ENCODE peak calls at places on chromosomes 16 and 17, in six cellular contexts. M is cardiac muscle cell, S is colonic mucosa, J is cardiac fibroblast, F is left ventricle myocardium inferior, C is ascending aorta. A is an unnamed sample.

GRCh38 chr17:41475421-41475820 is 5.5 kb downstream of the KRT35 start:
- DNase-seq in F (no peak), S (no peak), J (no peak), M (no peak), C (no peak), A (no peak)

GRCh38 chr17:45372325-45372869 is 55.6 kb upstream of the MAP3K14 start:
- DNase-seq in S (no peak), J (no peak), F (no peak), C (peak), M (no peak), A (no peak)

GRCh38 chr17:50919321-50920040 is 53.3 kb upstream of the TOB1 start:
- DNase-seq in M (peak), S (peak), F (peak), J (peak), C (peak), A (peak)

GRCh38 chr17:76969598-76970172 is 101.5 kb downstream of the MGAT5B start:
- DNase-seq in S (no peak), J (no peak), M (peak), F (no peak), C (no peak), A (no peak)

GRCh38 chr17:50394711-50395110 is 2.6 kb downstream of the LRRC59 start:
- DNase-seq in M (no peak), J (no peak), F (no peak), C (no peak), S (no peak), A (peak)

GRCh38 chr17:44362479-44362963 is 1.1 kb downstream of the FAM171A2 start:
- DNase-seq in M (no peak), C (no peak), S (no peak), J (no peak), F (no peak), A (no peak)

GRCh38 chr17:72657467-72658317 is 434.8 kb downstream of the SLC39A11 start:
- DNase-seq in C (no peak), M (no peak), J (peak), F (no peak), S (peak), A (no peak)

GRCh38 chr16:4323071-4323844 is 7.4 kb downstream of the GLIS2 start:
- DNase-seq in C (no peak), F (no peak), M (no peak), S (no peak), J (no peak), A (no peak)

GRCh38 chr16:49470550-49470949 is 96.9 kb downstream of the C16orf78 start:
- DNase-seq in C (no peak), M (no peak), J (no peak), S (peak), F (no peak), A (no peak)

GRCh38 chr17:11880714-11881113 is 116.6 kb downstream of the ZNF18 start:
- DNase-seq in C (no peak), S (peak), J (no peak), F (no peak), M (peak), A (no peak)

GRCh38 chr17:4747847-4748246 is 8.1 kb upstream of the CXCL16 start:
- DNase-seq in M (no peak), F (no peak), J (peak), S (no peak), C (no peak), A (peak)

GRCh38 chr16:56715128-56715527 is 14.8 kb upstream of the NUP93 start:
- DNase-seq in J (no peak), F (no peak), M (no peak), C (no peak), S (no peak), A (no peak)

GRCh38 chr17:7553356-7553755 is 4.5 kb downstream of the TNFSF12 start:
- DNase-seq in C (no peak), J (no peak), F (no peak), M (no peak), S (no peak), A (no peak)

GRCh38 chr17:79707931-79708891 is 22.5 kb upstream of the ENPP7 start:
- DNase-seq in C (no peak), F (no peak), M (peak), J (peak), S (peak), A (peak)

GRCh38 chr16:31875112-31875803 is 1.7 kb downstream of the ZNF267 start:
- DNase-seq in J (peak), F (no peak), S (no peak), C (no peak), M (no peak), A (peak)

GRCh38 chr17:30956764-30957374 is 14.0 kb upstream of the RNF135 start:
- DNase-seq in C (no peak), M (peak), S (no peak), J (peak), F (no peak), A (peak)

GRCh38 chr16:57994778-57995177 is 5.7 kb downstream of the ZNF319 start:
- DNase-seq in M (peak), S (peak), J (peak), C (peak), F (peak), A (peak)

GRCh38 chr17:74799097-74799496 is 23.0 kb upstream of the NAT9 start:
- DNase-seq in F (no peak), S (no peak), C (no peak), J (no peak), M (no peak), A (no peak)

GRCh38 chr17:61757168-61757567 is 106.2 kb downstream of the BRIP1 start:
- DNase-seq in M (no peak), C (no peak), S (no peak), J (no peak), F (no peak), A (no peak)

GRCh38 chr17:29909604-29910003 is 20.4 kb downstream of the SSH2 start:
- DNase-seq in F (no peak), J (no peak), M (no peak), C (no peak), S (no peak), A (no peak)

GRCh38 chr17:50947844-50948514 is 81.8 kb upstream of the TOB1 start:
- DNase-seq in F (peak), M (no peak), J (no peak), S (peak), C (peak), A (no peak)

GRCh38 chr17:73949903-73950302 is 253.6 kb upstream of the RPL38 start:
- DNase-seq in S (no peak), M (no peak), C (no peak), F (no peak), J (no peak), A (no peak)

GRCh38 chr17:49850772-49851386 is 3.0 kb upstream of the TAC4 start:
- DNase-seq in C (peak), M (peak), F (no peak), S (no peak), J (no peak), A (no peak)

GRCh38 chr17:19359856-19360255 is 2.7 kb downstream of the B9D1 start:
- DNase-seq in F (no peak), S (no peak), J (no peak), M (no peak), C (no peak), A (no peak)

GRCh38 chr17:29149431-29150064 is 30.6 kb downstream of the MYO18A start:
- DNase-seq in S (peak), J (peak), M (no peak), C (peak), F (no peak), A (peak)

GRCh38 chr17:75861927-75862317 is 6.8 kb upstream of the WBP2 start:
- DNase-seq in M (no peak), C (no peak), S (no peak), F (no peak), J (no peak), A (no peak)

GRCh38 chr16:5175263-5175662 is 77.7 kb upstream of the EEF2KMT start:
- DNase-seq in F (no peak), C (no peak), S (peak), M (no peak), J (no peak), A (no peak)

GRCh38 chr17:56604691-56605090 is 11.2 kb downstream of the NOG start:
- DNase-seq in C (no peak), F (no peak), S (no peak), J (no peak), M (no peak), A (no peak)

GRCh38 chr16:89199241-89200123 is 855 bp downstream of the SLC22A31 start:
- DNase-seq in C (no peak), J (no peak), S (no peak), M (no peak), F (no peak), A (no peak)

GRCh38 chr17:43758497-43759174 is at the start of gene SOST:
- DNase-seq in J (no peak), C (no peak), S (no peak), F (no peak), M (no peak), A (no peak)

DNA sequence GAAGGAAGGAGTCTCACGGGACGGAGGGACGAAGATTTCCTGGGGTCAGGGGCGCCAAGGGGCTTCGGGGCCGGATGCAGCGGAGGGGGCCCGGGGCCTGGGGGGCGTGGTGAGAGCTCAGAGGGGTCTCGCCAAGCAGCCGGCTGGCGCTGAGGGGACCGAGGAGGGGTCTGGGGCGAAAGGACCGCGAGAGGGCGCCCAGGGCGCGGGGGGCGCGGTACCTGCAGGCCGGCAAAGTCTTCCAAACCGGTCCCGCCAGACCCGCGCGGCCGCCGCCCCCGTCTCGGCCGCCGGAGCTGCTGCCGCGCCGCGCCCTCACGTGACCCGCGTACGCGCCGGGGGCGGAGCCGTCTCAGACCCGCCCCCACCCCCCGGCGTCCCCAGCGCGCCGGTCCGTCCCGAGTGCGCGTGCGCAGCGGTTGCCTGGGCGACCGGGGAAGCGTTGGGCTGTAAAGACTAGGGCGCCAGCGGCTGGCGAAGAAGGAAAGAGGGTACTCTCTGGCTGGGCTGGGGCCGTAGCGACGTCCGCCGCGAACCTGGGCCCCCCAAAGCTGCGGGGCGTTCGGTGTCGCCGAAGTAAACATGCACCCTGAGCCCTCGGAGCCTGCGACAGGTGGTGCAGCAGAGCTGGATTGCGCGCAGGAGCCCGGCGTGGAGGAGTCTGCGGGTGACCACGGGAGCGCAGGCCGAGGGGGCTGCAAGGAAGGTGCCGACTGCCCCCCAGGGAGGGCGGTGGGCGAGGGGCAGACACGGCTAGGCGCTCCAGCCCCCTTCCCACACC is at the start of the genes DNAAF1 and HSDL1:
- DNase-seq in M (peak), J (peak), S (peak), F (peak), C (peak), A (peak)
- TF ChIP-seq CTCF in M (no peak), J (no peak), S (no peak), F (peak), C (no peak), A (no peak)

GRCh38 chr17:2214887-2215615 is 88.5 kb downstream of the SMG6 start:
- DNase-seq in J (peak), F (peak), M (peak), S (no peak), C (peak), A (peak)
- H3K4me3 ChIP-seq in J (no peak), F (peak), M (peak), S (no peak), C (peak), A (peak)

GRCh38 chr17:82614095-82614631 is 34.1 kb downstream of the WDR45B start:
- DNase-seq in M (no peak), J (no peak), S (no peak), C (no peak), F (no peak), A (no peak)

GRCh38 chr17:82616021-82616703 is 32.1 kb downstream of the WDR45B start:
- DNase-seq in M (no peak), C (no peak), F (no peak), S (no peak), J (no peak), A (no peak)

GRCh38 chr17:82619211-82619610 is 29.0 kb downstream of the WDR45B start:
- DNase-seq in M (no peak), S (no peak), J (no peak), C (no peak), F (no peak), A (no peak)

GRCh38 chr17:82613283-82614094 is 34.8 kb downstream of the WDR45B start:
- DNase-seq in C (no peak), J (no peak), M (peak), S (no peak), F (no peak), A (no peak)

GRCh38 chr17:82615084-82616020 is 32.9 kb downstream of the WDR45B start:
- DNase-seq in C (no peak), M (no peak), J (no peak), S (no peak), F (no peak), A (no peak)
- TF ChIP-seq CTCF in C (no peak), M (no peak), J (no peak), S (no peak), F (peak), A (no peak)

GRCh38 chr17:10172778-10173177 is 25.6 kb downstream of the GAS7 start:
- DNase-seq in F (no peak), J (no peak), S (no peak), M (no peak), C (no peak), A (no peak)
- H3K4me3 ChIP-seq in F (no peak), J (no peak), S (no peak), M (no peak), C (no peak), A (no peak)

DNA sequence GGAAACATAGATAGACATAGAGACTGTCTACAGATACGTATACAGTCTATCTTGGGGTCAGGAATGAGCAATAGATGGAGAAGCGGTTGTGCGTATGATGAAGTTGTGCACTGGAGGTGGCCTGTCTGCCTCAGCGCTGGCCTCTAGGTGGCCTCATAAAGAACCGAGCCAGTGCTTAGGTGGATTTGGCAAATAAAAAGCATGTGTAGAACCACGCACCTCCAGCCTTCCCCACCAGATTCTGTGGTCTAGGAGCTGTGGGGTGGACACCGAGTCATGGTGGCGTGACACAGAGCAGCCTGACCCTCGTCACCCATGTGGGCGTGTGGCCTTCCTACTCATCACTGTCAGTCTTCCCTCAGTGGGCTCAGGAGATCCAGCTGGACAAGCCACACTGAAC is 34.0 kb downstream of the PGS1 start:
- DNase-seq in S (no peak), F (no peak), J (peak), M (peak), C (no peak), A (peak)
- TF ChIP-seq CTCF in S (peak), F (peak), J (peak), M (peak), C (peak), A (peak)

GRCh38 chr17:65278050-65278819 is 141.1 kb downstream of the RGS9 start:
- DNase-seq in F (no peak), M (peak), J (peak), C (peak), S (peak), A (peak)
- H3K4me3 ChIP-seq in F (no peak), M (no peak), J (no peak), C (no peak), S (no peak), A (no peak)

DNA sequence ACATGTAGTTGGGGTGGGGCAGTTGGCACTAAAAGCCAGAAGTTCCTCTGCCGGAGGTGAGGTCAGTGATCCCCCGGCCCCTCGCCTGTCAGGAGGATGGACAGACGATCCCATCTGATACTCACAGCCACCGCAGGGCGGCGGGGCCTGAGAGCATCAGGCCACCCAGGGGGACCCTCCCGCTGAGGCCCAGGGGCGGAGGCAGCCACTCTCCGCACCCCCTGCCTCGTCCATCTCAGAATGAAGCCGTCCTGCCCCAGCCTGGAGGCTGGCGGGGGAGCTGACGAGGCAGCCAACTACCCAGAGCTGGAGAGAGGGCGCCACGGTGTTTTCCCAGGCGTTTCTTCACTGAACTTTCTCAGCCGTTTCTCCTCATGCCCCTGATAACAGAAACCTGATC is 22.6 kb downstream of the TPSD1 start:
- DNase-seq in S (no peak), F (no peak), M (no peak), J (no peak), C (no peak), A (no peak)
- TF ChIP-seq CTCF in S (no peak), F (no peak), M (no peak), J (no peak), C (no peak), A (no peak)

GRCh38 chr16:85947511-85948509 is 48.8 kb downstream of the IRF8 start:
- DNase-seq in C (no peak), M (no peak), J (no peak), F (no peak), S (no peak), A (no peak)
- H3K4me3 ChIP-seq in C (no peak), M (no peak), J (no peak), F (peak), S (no peak), A (no peak)

GRCh38 chr17:35117984-35118383 is 1.7 kb downstream of the RAD51D start:
- DNase-seq in J (peak), C (no peak), S (no peak), F (no peak), M (no peak), A (peak)
- TF ChIP-seq CTCF in J (peak), C (no peak), S (no peak), F (no peak), M (peak), A (peak)

DNA sequence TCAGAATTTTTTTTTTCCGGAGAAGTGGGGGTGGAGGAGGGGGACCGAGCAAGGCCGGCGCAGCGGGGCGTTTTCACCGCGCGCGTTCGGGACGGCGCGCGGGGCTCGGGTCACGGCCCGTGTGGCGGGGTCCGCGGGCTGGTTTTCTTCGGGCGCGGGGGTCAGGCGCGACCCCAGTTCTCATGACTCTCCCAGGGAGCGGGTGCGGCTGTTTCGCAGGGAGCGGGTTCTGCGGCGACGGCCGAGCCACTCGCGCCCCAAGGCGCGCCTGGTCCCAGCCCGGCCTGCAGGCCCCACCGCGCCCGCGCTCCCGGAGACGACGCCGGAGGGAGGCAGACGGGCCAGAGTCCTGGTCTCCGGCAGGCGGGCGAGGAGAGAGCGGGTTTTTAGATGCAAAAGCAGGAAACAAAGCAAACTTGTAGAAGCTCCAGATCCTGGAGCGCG is 1.0 kb downstream of the BAHCC1 start:
- DNase-seq in J (no peak), S (no peak), F (no peak), C (no peak), M (peak), A (no peak)
- H3K4me3 ChIP-seq in J (peak), S (peak), F (peak), C (peak), M (peak), A (peak)

A was measured in fibroblast of pulmonary artery.